ENCODE peak calls at places on chromosomes 4 and X, in seven cellular contexts. H is glutamatergic neuron, D is fibroblast of mammary gland, M is fibroblast of lung, W is HFFc6, I is cardiac muscle cell, U is AG10803. Y is an unnamed sample.

GRCh38 chr4:17313194-17313593 is 198.7 kb downstream of the QDPR start:
- DNase-seq in H (no peak), D (no peak), M (no peak), W (no peak), I (no peak), U (no peak), Y (no peak)

GRCh38 chr4:38242822-38243384 is 282.7 kb downstream of the PTTG2 start:
- DNase-seq in H (no peak), D (no peak), M (no peak), W (no peak), I (no peak), U (no peak), Y (no peak)

GRCh38 chrX:120549483-120550452 is 11.0 kb downstream of the CUL4B start:
- DNase-seq in H (no peak), D (peak; percentile 95), M (peak; percentile 90), W (peak; percentile 91), I (peak; percentile 91), U (peak; percentile 93), Y (no peak)

GRCh38 chr4:57100979-57101629 is 9.1 kb downstream of the IGFBP7 start:
- DNase-seq in H (no peak), D (peak; percentile 51), M (no peak), W (no peak), I (peak; percentile 49), U (peak; percentile 45), Y (no peak)

GRCh38 chr4:40524642-40525041 is 105.0 kb downstream of the RBM47 start:
- DNase-seq in H (no peak), D (peak; percentile 58), M (peak; percentile 93), W (no peak), I (peak; percentile 67), U (peak; percentile 21), Y (no peak)

GRCh38 chrX:40105016-40105790 is 7.4 kb upstream of the BCOR start:
- DNase-seq in H (peak; percentile 65), D (no peak), M (no peak), W (no peak), I (peak; percentile 28), U (no peak), Y (no peak)

GRCh38 chr4:1408418-1408817 is 2.2 kb upstream of the NKX1-1 start:
- DNase-seq in H (peak; percentile 53), D (no peak), M (no peak), W (no peak), I (no peak), U (no peak), Y (no peak)

GRCh38 chr4:10694151-10694825 is 9.7 kb upstream of the CLNK start:
- DNase-seq in H (no peak), D (no peak), M (no peak), W (no peak), I (no peak), U (no peak), Y (no peak)

GRCh38 chr4:120977435-120977997 is 55.0 kb upstream of the PRDM5 start:
- DNase-seq in H (no peak), D (peak; percentile 71), M (peak; percentile 74), W (peak; percentile 64), I (peak; percentile 73), U (peak; percentile 74), Y (no peak)

GRCh38 chrX:13374364-13374763 is 54.5 kb upstream of the ATXN3L start:
- DNase-seq in H (no peak), D (no peak), M (no peak), W (no peak), I (no peak), U (no peak), Y (no peak)
- TF ChIP-seq CTCF in H (no peak), D (no peak), M (no peak), W (no peak), I (no peak), U (no peak), Y (no peak)

DNA sequence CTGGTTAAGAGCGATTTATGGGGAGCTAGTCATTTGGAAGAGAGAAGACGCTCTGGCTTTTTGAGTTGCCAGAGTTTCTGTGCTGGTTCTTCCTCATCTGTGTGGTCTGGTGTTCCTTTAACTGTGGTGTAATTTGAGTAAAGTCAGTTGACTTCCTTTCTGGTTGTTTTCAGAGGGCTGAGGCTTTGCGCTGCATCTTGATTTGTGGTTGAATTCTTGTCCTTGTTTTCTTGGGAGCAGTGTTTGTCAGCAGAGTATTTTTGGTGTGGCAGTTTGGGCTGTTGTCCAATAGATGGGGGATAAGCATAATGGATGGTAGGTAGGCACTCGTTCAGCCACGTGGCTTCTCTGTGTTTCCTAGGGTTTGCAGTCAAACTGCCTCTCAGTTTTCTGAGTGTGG is 2143.2 kb upstream of the TENM3 start:
- DNase-seq in H (no peak), D (no peak), M (no peak), W (no peak), I (no peak), U (no peak), Y (no peak)
- TF ChIP-seq CTCF in H (no peak), D (no peak), M (no peak), W (no peak), I (no peak), U (no peak), Y (no peak)

GRCh38 chrX:95325185-95325584 is 1359.5 kb upstream of the DIAPH2 start:
- DNase-seq in H (no peak), D (no peak), M (no peak), W (no peak), I (no peak), U (no peak), Y (no peak)
- TF ChIP-seq CTCF in H (no peak), D (no peak), M (no peak), W (no peak), I (no peak), U (no peak), Y (no peak)

GRCh38 chrX:87578978-87579377 is 61.4 kb downstream of the KLHL4 start:
- DNase-seq in H (no peak), D (peak; percentile 5), M (peak; percentile 21), W (no peak), I (peak; percentile 30), U (no peak), Y (no peak)
- TF ChIP-seq CTCF in H (no peak), D (peak; percentile 22), M (no peak), W (no peak), I (peak; percentile 29), U (no peak), Y (peak; percentile 50)

GRCh38 chr4:182141046-182141445 is 102.2 kb upstream of the TENM3 start:
- DNase-seq in H (peak; percentile 66), D (no peak), M (peak; percentile 23), W (no peak), I (peak; percentile 4), U (no peak), Y (no peak)
- TF ChIP-seq CTCF in H (no peak), D (no peak), M (no peak), W (no peak), I (no peak), U (no peak), Y (no peak)

GRCh38 chr4:100742045-100742444 is 224.2 kb upstream of the EMCN start:
- DNase-seq in H (no peak), D (peak; percentile 75), M (peak; percentile 17), W (peak; percentile 65), I (peak; percentile 66), U (peak; percentile 45), Y (no peak)
- TF ChIP-seq CTCF in H (no peak), D (peak; percentile 60), M (peak; percentile 10), W (peak; percentile 78), I (peak; percentile 54), U (peak; percentile 52), Y (peak; percentile 36)

DNA sequence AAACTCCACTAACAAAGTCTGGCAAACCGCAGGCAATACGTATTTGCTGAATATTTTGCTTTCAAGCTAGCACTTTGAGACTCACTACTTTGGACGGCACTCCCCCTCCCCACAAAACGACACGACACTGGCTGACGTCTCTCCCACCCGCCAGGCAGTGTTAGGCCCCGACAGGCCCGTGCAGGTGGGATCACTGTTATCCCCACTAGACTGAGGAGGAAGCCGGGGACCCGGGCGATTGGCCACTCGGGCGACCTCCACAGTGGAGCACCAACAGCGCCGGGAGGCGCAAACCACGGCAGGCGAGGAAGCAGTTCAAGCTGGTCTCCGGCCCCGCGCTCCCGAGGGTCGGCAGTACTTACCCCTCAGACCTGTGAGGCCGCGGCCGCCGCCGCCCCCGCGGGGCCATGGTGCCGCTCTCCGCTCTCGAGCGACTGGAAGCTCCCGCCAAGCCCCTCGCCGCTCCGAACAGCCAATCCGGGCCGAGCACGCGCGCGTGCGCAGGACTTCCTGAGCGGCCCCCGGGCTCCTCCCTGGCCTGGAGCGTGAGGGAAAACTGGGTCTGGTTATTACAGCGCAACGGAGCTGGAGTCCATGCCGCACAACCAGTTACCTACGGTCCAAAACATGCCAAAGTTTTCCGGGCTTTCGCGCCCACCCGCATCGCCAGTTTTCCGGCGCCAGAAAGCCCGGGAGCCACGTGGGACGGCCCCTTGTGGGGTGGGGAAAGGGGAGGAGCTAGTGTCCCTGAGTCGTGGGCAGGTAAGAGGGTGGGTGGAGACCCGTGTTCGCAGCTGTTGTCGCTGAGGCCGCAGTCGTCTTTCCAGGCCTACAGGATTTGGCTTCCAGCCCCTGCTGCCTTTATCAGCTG is at the start of gene CENPU:
- DNase-seq in H (peak; percentile 97), D (peak; percentile 98), M (peak; percentile 99), W (peak; percentile 97), I (peak; percentile 99), U (peak; percentile 98), Y (peak; percentile 95)
- TF ChIP-seq CTCF in H (no peak), D (no peak), M (no peak), W (no peak), I (no peak), U (no peak), Y (no peak)

GRCh38 chr4:183362916-183363542 is 40.8 kb upstream of the CLDN24 start:
- DNase-seq in H (no peak), D (peak; percentile 49), M (no peak), W (no peak), I (peak; percentile 68), U (peak; percentile 20), Y (no peak)
- TF ChIP-seq CTCF in H (no peak), D (peak; percentile 30), M (no peak), W (peak; percentile 41), I (peak; percentile 46), U (peak; percentile 16), Y (peak; percentile 28)

GRCh38 chrX:51802917-51803688 is 59.9 kb downstream of the GSPT2 start:
- DNase-seq in H (peak; percentile 50), D (peak; percentile 63), M (peak; percentile 71), W (peak; percentile 26), I (peak; percentile 77), U (peak; percentile 61), Y (peak; percentile 28)
- TF ChIP-seq CTCF in H (peak; percentile 23), D (peak; percentile 25), M (no peak), W (peak; percentile 47), I (no peak), U (peak; percentile 29), Y (peak; percentile 47)

Y was measured in neural crest cell.